ENCODE peak calls at places on chromosomes 12 and 14, in seven cellular contexts. One of them, this sample, is unnamed.

GRCh38 chr14:103126873-103127304 is 3.6 kb downstream of the TNFAIP2 start:
- DNase-seq in stimulated activated CD4-positive, alpha-beta T cell treated with anti-CD3 and anti-CD28 coated beads, TNF-alpha, amount 100 ng/mL, for 48 hours: no peak
- DNase-seq in activated CD8-positive, alpha-beta memory T cell treated with anti-CD3 and anti-CD28 coated beads for 4 hours: no peak
- DNase-seq in stimulated activated naive CD8-positive, alpha-beta T cell treated with anti-CD3 and anti-CD28 coated beads, Interleukin-15, Interleukin-2, amounts not matched to agents 100 U/mL and 50 U/mL, for 24 hours: no peak
- DNase-seq in MM.1S: no peak
- DNase-seq in tibial artery: no peak
- DNase-seq in effector CD4-positive, alpha-beta T cell: no peak
- DNase-seq in this sample: no peak

GRCh38 chr12:109047081-109047805 is 5.1 kb upstream of the USP30 start:
- DNase-seq in stimulated activated CD4-positive, alpha-beta T cell treated with anti-CD3 and anti-CD28 coated beads, TNF-alpha, amount 100 ng/mL, for 48 hours: no peak
- DNase-seq in activated CD8-positive, alpha-beta memory T cell treated with anti-CD3 and anti-CD28 coated beads for 4 hours: no peak
- DNase-seq in tibial artery: no peak
- DNase-seq in stimulated activated naive CD8-positive, alpha-beta T cell treated with anti-CD3 and anti-CD28 coated beads, Interleukin-15, Interleukin-2, amounts not matched to agents 100 U/mL and 50 U/mL, for 24 hours: no peak
- DNase-seq in MM.1S: no peak
- DNase-seq in effector CD4-positive, alpha-beta T cell: no peak
- DNase-seq in this sample: no peak

GRCh38 chr12:79778802-79779201 is 88.0 kb upstream of the PAWR start:
- DNase-seq in stimulated activated naive CD8-positive, alpha-beta T cell treated with anti-CD3 and anti-CD28 coated beads, Interleukin-15, Interleukin-2, amounts not matched to agents 100 U/mL and 50 U/mL, for 24 hours: no peak
- DNase-seq in stimulated activated CD4-positive, alpha-beta T cell treated with anti-CD3 and anti-CD28 coated beads, TNF-alpha, amount 100 ng/mL, for 48 hours: no peak
- DNase-seq in activated CD8-positive, alpha-beta memory T cell treated with anti-CD3 and anti-CD28 coated beads for 4 hours: no peak
- DNase-seq in tibial artery: no peak
- DNase-seq in MM.1S: no peak
- DNase-seq in effector CD4-positive, alpha-beta T cell: no peak
- DNase-seq in this sample: no peak

GRCh38 chr12:113135178-113136127 is at the start of gene RASAL1:
- DNase-seq in effector CD4-positive, alpha-beta T cell: peak
- DNase-seq in tibial artery: no peak
- DNase-seq in stimulated activated naive CD8-positive, alpha-beta T cell treated with anti-CD3 and anti-CD28 coated beads, Interleukin-15, Interleukin-2, amounts not matched to agents 100 U/mL and 50 U/mL, for 24 hours: peak
- DNase-seq in MM.1S: peak
- DNase-seq in stimulated activated CD4-positive, alpha-beta T cell treated with anti-CD3 and anti-CD28 coated beads, TNF-alpha, amount 100 ng/mL, for 48 hours: peak
- DNase-seq in activated CD8-positive, alpha-beta memory T cell treated with anti-CD3 and anti-CD28 coated beads for 4 hours: peak
- DNase-seq in this sample: no peak

GRCh38 chr14:98571104-98571503 is 700.9 kb downstream of the BCL11B start:
- DNase-seq in MM.1S: no peak
- DNase-seq in stimulated activated CD4-positive, alpha-beta T cell treated with anti-CD3 and anti-CD28 coated beads, TNF-alpha, amount 100 ng/mL, for 48 hours: no peak
- DNase-seq in effector CD4-positive, alpha-beta T cell: no peak
- DNase-seq in stimulated activated naive CD8-positive, alpha-beta T cell treated with anti-CD3 and anti-CD28 coated beads, Interleukin-15, Interleukin-2, amounts not matched to agents 100 U/mL and 50 U/mL, for 24 hours: no peak
- DNase-seq in activated CD8-positive, alpha-beta memory T cell treated with anti-CD3 and anti-CD28 coated beads for 4 hours: no peak
- DNase-seq in tibial artery: no peak
- DNase-seq in this sample: no peak

GRCh38 chr12:114834621-114835020 is 150.6 kb upstream of the TBX3 start:
- DNase-seq in effector CD4-positive, alpha-beta T cell: no peak
- DNase-seq in tibial artery: no peak
- DNase-seq in activated CD8-positive, alpha-beta memory T cell treated with anti-CD3 and anti-CD28 coated beads for 4 hours: no peak
- DNase-seq in stimulated activated CD4-positive, alpha-beta T cell treated with anti-CD3 and anti-CD28 coated beads, TNF-alpha, amount 100 ng/mL, for 48 hours: no peak
- DNase-seq in MM.1S: no peak
- DNase-seq in stimulated activated naive CD8-positive, alpha-beta T cell treated with anti-CD3 and anti-CD28 coated beads, Interleukin-15, Interleukin-2, amounts not matched to agents 100 U/mL and 50 U/mL, for 24 hours: no peak
- DNase-seq in this sample: no peak

GRCh38 chr12:48349471-48349870 is 1.2 kb downstream of the ZNF641 start:
- DNase-seq in stimulated activated CD4-positive, alpha-beta T cell treated with anti-CD3 and anti-CD28 coated beads, TNF-alpha, amount 100 ng/mL, for 48 hours: no peak
- DNase-seq in stimulated activated naive CD8-positive, alpha-beta T cell treated with anti-CD3 and anti-CD28 coated beads, Interleukin-15, Interleukin-2, amounts not matched to agents 100 U/mL and 50 U/mL, for 24 hours: no peak
- DNase-seq in tibial artery: no peak
- DNase-seq in MM.1S: no peak
- DNase-seq in activated CD8-positive, alpha-beta memory T cell treated with anti-CD3 and anti-CD28 coated beads for 4 hours: no peak
- DNase-seq in effector CD4-positive, alpha-beta T cell: no peak
- DNase-seq in this sample: no peak

GRCh38 chr12:132043770-132044467 is 94.2 kb downstream of the EP400 start:
- DNase-seq in activated CD8-positive, alpha-beta memory T cell treated with anti-CD3 and anti-CD28 coated beads for 4 hours: no peak
- DNase-seq in MM.1S: no peak
- DNase-seq in stimulated activated CD4-positive, alpha-beta T cell treated with anti-CD3 and anti-CD28 coated beads, TNF-alpha, amount 100 ng/mL, for 48 hours: no peak
- DNase-seq in stimulated activated naive CD8-positive, alpha-beta T cell treated with anti-CD3 and anti-CD28 coated beads, Interleukin-15, Interleukin-2, amounts not matched to agents 100 U/mL and 50 U/mL, for 24 hours: no peak
- DNase-seq in tibial artery: no peak
- DNase-seq in effector CD4-positive, alpha-beta T cell: no peak
- DNase-seq in this sample: no peak

GRCh38 chr12:34396006-34396860 is 373.9 kb downstream of the ALG10 start:
- DNase-seq in effector CD4-positive, alpha-beta T cell: peak
- DNase-seq in MM.1S: no peak
- DNase-seq in tibial artery: peak
- DNase-seq in stimulated activated naive CD8-positive, alpha-beta T cell treated with anti-CD3 and anti-CD28 coated beads, Interleukin-15, Interleukin-2, amounts not matched to agents 100 U/mL and 50 U/mL, for 24 hours: no peak
- DNase-seq in stimulated activated CD4-positive, alpha-beta T cell treated with anti-CD3 and anti-CD28 coated beads, TNF-alpha, amount 100 ng/mL, for 48 hours: no peak
- DNase-seq in activated CD8-positive, alpha-beta memory T cell treated with anti-CD3 and anti-CD28 coated beads for 4 hours: no peak
- DNase-seq in this sample: peak

GRCh38 chr12:90621927-90622326 is 333.0 kb downstream of the CCER1 start:
- DNase-seq in activated CD8-positive, alpha-beta memory T cell treated with anti-CD3 and anti-CD28 coated beads for 4 hours: no peak
- DNase-seq in tibial artery: no peak
- DNase-seq in stimulated activated naive CD8-positive, alpha-beta T cell treated with anti-CD3 and anti-CD28 coated beads, Interleukin-15, Interleukin-2, amounts not matched to agents 100 U/mL and 50 U/mL, for 24 hours: no peak
- DNase-seq in effector CD4-positive, alpha-beta T cell: no peak
- DNase-seq in MM.1S: no peak
- DNase-seq in stimulated activated CD4-positive, alpha-beta T cell treated with anti-CD3 and anti-CD28 coated beads, TNF-alpha, amount 100 ng/mL, for 48 hours: no peak
- DNase-seq in this sample: no peak

GRCh38 chr14:90557516-90557915 is 160.7 kb downstream of the CALM1 start:
- DNase-seq in MM.1S: no peak
- DNase-seq in activated CD8-positive, alpha-beta memory T cell treated with anti-CD3 and anti-CD28 coated beads for 4 hours: no peak
- DNase-seq in tibial artery: no peak
- DNase-seq in stimulated activated CD4-positive, alpha-beta T cell treated with anti-CD3 and anti-CD28 coated beads, TNF-alpha, amount 100 ng/mL, for 48 hours: no peak
- DNase-seq in stimulated activated naive CD8-positive, alpha-beta T cell treated with anti-CD3 and anti-CD28 coated beads, Interleukin-15, Interleukin-2, amounts not matched to agents 100 U/mL and 50 U/mL, for 24 hours: no peak
- DNase-seq in effector CD4-positive, alpha-beta T cell: no peak
- DNase-seq in this sample: no peak

GRCh38 chr12:82694970-82695369 is 8.3 kb downstream of the TMTC2 start:
- DNase-seq in effector CD4-positive, alpha-beta T cell: no peak
- DNase-seq in MM.1S: no peak
- DNase-seq in stimulated activated CD4-positive, alpha-beta T cell treated with anti-CD3 and anti-CD28 coated beads, TNF-alpha, amount 100 ng/mL, for 48 hours: no peak
- DNase-seq in activated CD8-positive, alpha-beta memory T cell treated with anti-CD3 and anti-CD28 coated beads for 4 hours: no peak
- DNase-seq in tibial artery: no peak
- DNase-seq in stimulated activated naive CD8-positive, alpha-beta T cell treated with anti-CD3 and anti-CD28 coated beads, Interleukin-15, Interleukin-2, amounts not matched to agents 100 U/mL and 50 U/mL, for 24 hours: no peak
- DNase-seq in this sample: no peak

GRCh38 chr14:50452285-50452684 is 55.6 kb upstream of the CDKL1 start:
- DNase-seq in tibial artery: no peak
- DNase-seq in stimulated activated naive CD8-positive, alpha-beta T cell treated with anti-CD3 and anti-CD28 coated beads, Interleukin-15, Interleukin-2, amounts not matched to agents 100 U/mL and 50 U/mL, for 24 hours: no peak
- DNase-seq in MM.1S: no peak
- DNase-seq in effector CD4-positive, alpha-beta T cell: no peak
- DNase-seq in stimulated activated CD4-positive, alpha-beta T cell treated with anti-CD3 and anti-CD28 coated beads, TNF-alpha, amount 100 ng/mL, for 48 hours: no peak
- DNase-seq in activated CD8-positive, alpha-beta memory T cell treated with anti-CD3 and anti-CD28 coated beads for 4 hours: no peak
- DNase-seq in this sample: no peak

GRCh38 chr12:49331360-49332222 is 5.4 kb downstream of the C1QL4 start:
- DNase-seq in MM.1S: no peak
- DNase-seq in stimulated activated CD4-positive, alpha-beta T cell treated with anti-CD3 and anti-CD28 coated beads, TNF-alpha, amount 100 ng/mL, for 48 hours: no peak
- DNase-seq in stimulated activated naive CD8-positive, alpha-beta T cell treated with anti-CD3 and anti-CD28 coated beads, Interleukin-15, Interleukin-2, amounts not matched to agents 100 U/mL and 50 U/mL, for 24 hours: no peak
- DNase-seq in effector CD4-positive, alpha-beta T cell: no peak
- DNase-seq in tibial artery: peak
- DNase-seq in activated CD8-positive, alpha-beta memory T cell treated with anti-CD3 and anti-CD28 coated beads for 4 hours: no peak
- DNase-seq in this sample: peak